ENCODE peak calls at places on chromosomes 2 and 18, in four cellular contexts. I is COR-L47; E is EL; C is activated CD4-positive, alpha-beta T cell treated with anti-CD3 and anti-CD28 coated beads, Interleukin-2, amount 10 ng/mL, durations not matched to agents 7 days and 5 days. Y is an unnamed sample.

GRCh38 chr2:189298481-189298880 is 118.9 kb upstream of the COL5A2 start:
- DNase-seq in C (no peak), E (peak), I (no peak), Y (no peak)

GRCh38 chr2:132589060-132589765 is 80.8 kb downstream of the LYPD1 start:
- DNase-seq in E (no peak), I (no peak), C (no peak), Y (no peak)

GRCh38 chr2:232235716-232236115 is 142.8 kb upstream of the ALPP start:
- DNase-seq in E (no peak), C (no peak), I (no peak), Y (no peak)

GRCh38 chr2:25215948-25216679 is 47.7 kb upstream of the POMC start:
- DNase-seq in I (no peak), C (peak), E (peak), Y (peak)

GRCh38 chr2:112031473-112031872 is 23.6 kb upstream of the TMEM87B start:
- DNase-seq in C (no peak), I (no peak), E (no peak), Y (no peak)

GRCh38 chr2:236918513-236918912 is 167.2 kb upstream of the COPS8 start:
- DNase-seq in C (no peak), E (no peak), I (no peak), Y (no peak)

GRCh38 chr2:54945401-54946219 is 104.6 kb downstream of the RTN4 start:
- DNase-seq in E (peak), C (no peak), I (no peak), Y (peak)

GRCh38 chr2:45459860-45460259 is 151.2 kb downstream of the SRBD1 start:
- DNase-seq in I (no peak), C (no peak), E (no peak), Y (no peak)

GRCh38 chr18:55546873-55547704 is 40.9 kb downstream of the TCF4 start:
- DNase-seq in E (peak), C (no peak), I (no peak), Y (no peak)

GRCh38 chr18:32753656-32754221 is 19.1 kb downstream of the KLHL14 start:
- DNase-seq in C (no peak), E (no peak), I (no peak), Y (no peak)

GRCh38 chr2:133200684-133201421 is 367.4 kb downstream of the NCKAP5 start:
- DNase-seq in E (peak), C (no peak), I (no peak), Y (no peak)

GRCh38 chr2:68031546-68032160 is 31.2 kb downstream of the C1D start:
- DNase-seq in E (peak), C (peak), I (peak), Y (no peak)

GRCh38 chr2:6973895-6974545 is 56.8 kb downstream of the RNF144A start:
- DNase-seq in C (no peak), E (no peak), I (no peak), Y (no peak)

Y was measured in Right ventricle myocardium superior.